ENCODE peak calls at places on chromosomes 12 and 14, in nine cellular contexts. P is activated naive CD4-positive, alpha-beta T cell treated with anti-CD3 and anti-CD28 coated beads, Interleukin-2, amount 50 U/mL, for 72 hours; B is CD4-positive, alpha-beta T cell; V is right cardiac atrium; M is SJSA1; C is HTR-8/SVneo; G is stimulated activated naive CD4-positive, alpha-beta T cell; S is heart right ventricle; H is brain microvascular endothelial cell. E is an unnamed sample.

GRCh38 chr14:93902619-93903307 is 24.4 kb upstream of the FAM181A start:
- DNase-seq in P (no peak), B (no peak), V (no peak), M (no peak), C (no peak), G (no peak), S (no peak), H (no peak), E (no peak)

GRCh38 chr12:27870939-27871338 is 90.9 kb upstream of the MANSC4 start:
- DNase-seq in P (no peak), B (no peak), V (no peak), M (no peak), C (peak; percentile 34), G (no peak), S (no peak), H (peak; percentile 70), E (no peak)

GRCh38 chr12:70779250-70779649 is 141.3 kb downstream of the PTPRR start:
- DNase-seq in P (no peak), B (no peak), V (no peak), M (no peak), C (no peak), G (no peak), S (no peak), H (no peak), E (no peak)

GRCh38 chr12:26748741-26749431 is 84.1 kb downstream of the ITPR2 start:
- DNase-seq in P (no peak), B (no peak), V (no peak), M (peak; percentile 28), C (peak; percentile 27), G (no peak), S (no peak), H (peak; percentile 20), E (no peak)

GRCh38 chr12:32501835-32502333 is 102.5 kb downstream of the FGD4 start:
- DNase-seq in P (no peak), B (no peak), V (no peak), M (no peak), C (no peak), G (no peak), S (peak; percentile 28), H (peak; percentile 58), E (peak; percentile 71)

GRCh38 chr12:70150230-70150629 is 93.0 kb upstream of the CNOT2 start:
- DNase-seq in P (no peak), B (no peak), V (no peak), M (no peak), C (no peak), G (no peak), S (no peak), H (no peak), E (no peak)

GRCh38 chr14:88245321-88245720 is 77.7 kb downstream of the KCNK10 start:
- DNase-seq in P (no peak), B (no peak), V (no peak), M (no peak), C (no peak), G (no peak), S (no peak), H (no peak), E (peak; percentile 45)

GRCh38 chr12:113439606-113440030 is 17.4 kb downstream of the SDSL start:
- DNase-seq in P (no peak), B (no peak), V (peak; percentile 43), M (peak; percentile 16), C (peak; percentile 43), G (no peak), S (peak; percentile 25), H (peak; percentile 40), E (peak; percentile 86)

GRCh38 chr12:123094349-123095073 is 56.4 kb downstream of the PITPNM2 start:
- DNase-seq in P (no peak), B (no peak), V (peak; percentile 60), M (peak; percentile 65), C (peak; percentile 77), G (no peak), S (no peak), H (peak; percentile 30), E (no peak)

GRCh38 chr12:112535017-112535416 is 116.3 kb downstream of the PTPN11 start:
- DNase-seq in P (no peak), B (no peak), V (no peak), M (peak; percentile 55), C (no peak), G (no peak), S (no peak), H (no peak), E (no peak)

GRCh38 chr14:71551291-71551955 is 380.8 kb upstream of the RGS6 start:
- DNase-seq in P (no peak), B (no peak), V (no peak), M (no peak), C (no peak), G (no peak), S (no peak), H (no peak), E (no peak)

GRCh38 chr14:72830786-72831583 is 62.9 kb downstream of the DPF3 start:
- DNase-seq in P (no peak), B (no peak), V (no peak), M (no peak), C (no peak), G (no peak), S (peak; percentile 18), H (no peak), E (no peak)

GRCh38 chr12:120229071-120229582 is 28.2 kb upstream of the RPLP0 start:
- DNase-seq in P (no peak), B (no peak), V (no peak), M (peak; percentile 19), C (no peak), G (no peak), S (peak; percentile 24), H (no peak), E (no peak)

GRCh38 chr14:60965402-60965801 is 15.5 kb downstream of the TRMT5 start:
- DNase-seq in P (peak; percentile 11), B (no peak), V (no peak), M (peak; percentile 11), C (peak; percentile 39), G (no peak), S (no peak), H (peak; percentile 64), E (no peak)

GRCh38 chr12:20142956-20143355 is 225.4 kb upstream of the PDE3A start:
- DNase-seq in P (no peak), B (no peak), V (no peak), M (no peak), C (no peak), G (no peak), S (no peak), H (no peak), E (no peak)

GRCh38 chr14:22513066-22513812 is 75.8 kb downstream of the DAD1 start:
- DNase-seq in P (no peak), B (no peak), V (no peak), M (peak; percentile 45), C (no peak), G (no peak), S (no peak), H (no peak), E (no peak)

GRCh38 chr14:31166271-31166561 is 41.4 kb downstream of the HECTD1 start:
- DNase-seq in P (no peak), B (no peak), V (no peak), M (no peak), C (no peak), G (no peak), S (no peak), H (no peak), E (no peak)

GRCh38 chr12:19988457-19988856 is 379.9 kb upstream of the PDE3A start:
- DNase-seq in P (no peak), B (no peak), V (no peak), M (no peak), C (no peak), G (no peak), S (no peak), H (no peak), E (no peak)

GRCh38 chr12:50621435-50622304 is 116.9 kb downstream of the DIP2B start:
- DNase-seq in P (no peak), B (no peak), V (no peak), M (peak; percentile 57), C (no peak), G (no peak), S (no peak), H (no peak), E (no peak)

GRCh38 chr12:63068857-63069442 is 82.1 kb downstream of the AVPR1A start:
- DNase-seq in P (no peak), B (no peak), V (no peak), M (peak; percentile 62), C (peak; percentile 33), G (no peak), S (peak; percentile 6), H (peak; percentile 75), E (no peak)

GRCh38 chr14:68951800-68952540 is 27.1 kb downstream of the ACTN1 start:
- DNase-seq in P (no peak), B (no peak), V (peak; percentile 76), M (no peak), C (no peak), G (no peak), S (no peak), H (no peak), E (no peak)

GRCh38 chr12:552466-552865 is 92.7 kb downstream of the B4GALNT3 start:
- DNase-seq in P (no peak), B (no peak), V (no peak), M (no peak), C (no peak), G (no peak), S (no peak), H (no peak), E (no peak)

GRCh38 chr14:47278233-47278842 is 397.1 kb downstream of the MDGA2 start:
- DNase-seq in P (peak; percentile 51), B (no peak), V (no peak), M (no peak), C (peak; percentile 23), G (no peak), S (peak; percentile 10), H (peak; percentile 45), E (peak; percentile 79)

GRCh38 chr12:47391566-47391965 is 311.8 kb upstream of the AMIGO2 start:
- DNase-seq in P (peak; percentile 58), B (peak; percentile 50), V (no peak), M (no peak), C (no peak), G (peak; percentile 19), S (no peak), H (no peak), E (no peak)

GRCh38 chr12:64175254-64175945 is 46.7 kb downstream of the KICS2 start:
- DNase-seq in P (no peak), B (no peak), V (no peak), M (no peak), C (no peak), G (no peak), S (no peak), H (no peak), E (no peak)

GRCh38 chr14:73741386-73741875 is 27.2 kb upstream of the PNMA1 start:
- DNase-seq in P (peak; percentile 64), B (peak; percentile 74), V (peak; percentile 85), M (peak; percentile 59), C (peak; percentile 98), G (peak; percentile 58), S (peak; percentile 84), H (peak; percentile 55), E (no peak)

GRCh38 chr12:25295361-25295760 is 44.6 kb upstream of the KRAS start:
- DNase-seq in P (no peak), B (no peak), V (no peak), M (no peak), C (no peak), G (no peak), S (no peak), H (no peak), E (no peak)

GRCh38 chr14:31897581-31898186 is 179.4 kb upstream of the ARHGAP5 start:
- DNase-seq in P (no peak), B (no peak), V (no peak), M (no peak), C (no peak), G (no peak), S (peak; percentile 21), H (no peak), E (no peak)

E was measured in glutamatergic neuron.